ENCODE peak calls at places on chromosome 6, in nine cellular contexts. M is WERI-Rb-1, L is left lung, V is tibial artery, I is T follicular helper cell, C is Panc1, D is NCI-H2029 treated with DMSO at 0.1 percent for 48 hours, J is T-helper 9 cell, S is NCI-H345. R is an unnamed sample.

GRCh38 chr6:143542915-143543314 is 31.4 kb upstream of the FUCA2 start:
- DNase-seq in M (no peak), L (no peak), V (no peak), I (no peak), C (no peak), D (no peak), J (no peak), S (no peak), R (no peak)

GRCh38 chr6:38907264-38907663 is 141.3 kb upstream of the GLP1R start:
- DNase-seq in M (no peak), L (no peak), V (no peak), I (no peak), C (no peak), D (no peak), J (no peak), S (no peak), R (no peak)

GRCh38 chr6:160393966-160394653 is 45.9 kb downstream of the SLC22A3 start:
- DNase-seq in M (no peak), L (no peak), V (no peak), I (no peak), C (no peak), D (no peak), J (no peak), S (no peak), R (peak)

GRCh38 chr6:148212366-148212765 is 130.3 kb upstream of the SASH1 start:
- DNase-seq in M (no peak), L (no peak), V (no peak), I (no peak), C (no peak), D (no peak), J (no peak), S (no peak), R (no peak)

GRCh38 chr6:50062051-50062450 is 12.3 kb upstream of the DEFB112 start:
- DNase-seq in M (peak), L (no peak), V (no peak), I (no peak), C (no peak), D (no peak), J (no peak), S (no peak), R (no peak)

GRCh38 chr6:113184291-113184690 is 672.9 kb upstream of the MARCKS start:
- DNase-seq in M (no peak), L (no peak), V (no peak), I (no peak), C (no peak), D (no peak), J (no peak), S (no peak), R (no peak)

GRCh38 chr6:159067334-159067733 is 22.5 kb upstream of the TAGAP start:
- DNase-seq in M (no peak), L (no peak), V (no peak), I (no peak), C (no peak), D (no peak), J (no peak), S (no peak), R (no peak)

GRCh38 chr6:117352466-117353081 is 73.2 kb downstream of the ROS1 start:
- DNase-seq in M (no peak), L (no peak), V (no peak), I (no peak), C (no peak), D (no peak), J (no peak), S (no peak), R (no peak)

GRCh38 chr6:153484056-153484455 is 353.0 kb upstream of the RGS17 start:
- DNase-seq in M (no peak), L (no peak), V (no peak), I (no peak), C (no peak), D (no peak), J (no peak), S (no peak), R (no peak)

GRCh38 chr6:100479180-100480035 is 14.7 kb upstream of the SIM1 start:
- DNase-seq in M (no peak), L (no peak), V (no peak), I (no peak), C (peak), D (no peak), J (no peak), S (peak), R (no peak)

GRCh38 chr6:168243812-168244376 is 75.7 kb downstream of the DACT2 start:
- DNase-seq in M (no peak), L (no peak), V (no peak), I (no peak), C (no peak), D (no peak), J (no peak), S (no peak), R (no peak)

GRCh38 chr6:111657146-111657545 is 51.5 kb upstream of the TRAF3IP2 start:
- DNase-seq in M (no peak), L (no peak), V (no peak), I (no peak), C (no peak), D (no peak), J (no peak), S (no peak), R (no peak)

GRCh38 chr6:53898026-53898795 is 103.4 kb downstream of the LRRC1 start:
- DNase-seq in M (no peak), L (no peak), V (no peak), I (no peak), C (no peak), D (no peak), J (no peak), S (no peak), R (no peak)

GRCh38 chr6:93571341-93571740 is 152.0 kb upstream of the EPHA7 start:
- DNase-seq in M (no peak), L (no peak), V (no peak), I (no peak), C (no peak), D (no peak), J (no peak), S (no peak), R (no peak)

GRCh38 chr6:148192310-148192709 is 150.3 kb upstream of the SASH1 start:
- DNase-seq in M (no peak), L (no peak), V (peak), I (no peak), C (no peak), D (no peak), J (no peak), S (no peak), R (no peak)

GRCh38 chr6:7916959-7917358 is 6.4 kb upstream of the TXNDC5 start:
- DNase-seq in M (no peak), L (no peak), V (no peak), I (no peak), C (no peak), D (no peak), J (no peak), S (no peak), R (no peak)